ENCODE peak calls at places on chromosome 1, in ten cellular contexts. O is right cardiac atrium; M is RWPE1; S is SJSA1; Q is NCI-H345; K is CD4-positive, alpha-beta T cell; T is neural crest cell; B is HuH-7; C is left ventricle myocardium inferior; Z is cardiac muscle cell. X is an unnamed sample.

GRCh38 chr1:109444376-109444775 is 18.1 kb upstream of the PSMA5 start:
- DNase-seq in Z (no peak), C (no peak), O (no peak), B (no peak), M (no peak), T (no peak), Q (no peak), S (no peak), K (no peak), X (no peak)

GRCh38 chr1:246454655-246455054 is 52.4 kb downstream of the SMYD3 start:
- DNase-seq in C (no peak), K (no peak), B (no peak), Z (no peak), T (no peak), Q (no peak), M (no peak), S (no peak), O (no peak), X (no peak)

GRCh38 chr1:22288593-22289241 is 145.8 kb upstream of the WNT4 start:
- DNase-seq in C (no peak), S (peak; percentile 10), K (no peak), O (no peak), Q (no peak), T (no peak), M (no peak), B (no peak), Z (no peak), X (no peak)

GRCh38 chr1:61090546-61090945 is 8.2 kb downstream of the NFIA start:
- DNase-seq in Q (no peak), B (no peak), S (no peak), M (no peak), Z (no peak), K (no peak), T (no peak), O (no peak), C (no peak), X (no peak)

GRCh38 chr1:62484824-62485468 is 48.1 kb downstream of the USP1 start:
- DNase-seq in M (no peak), B (no peak), K (no peak), O (no peak), C (no peak), Z (no peak), T (no peak), Q (no peak), S (no peak), X (no peak)

GRCh38 chr1:225653463-225654276 is 747 bp upstream of the ENAH start:
- DNase-seq in B (peak; percentile 68), M (peak; percentile 51), Q (peak; percentile 64), C (peak; percentile 66), O (peak; percentile 91), T (peak; percentile 56), Z (peak; percentile 79), K (no peak), S (peak; percentile 81), X (no peak)

GRCh38 chr1:103180660-103181059 is 72.3 kb upstream of the COL11A1 start:
- DNase-seq in B (no peak), Z (peak; percentile 22), T (no peak), Q (no peak), O (no peak), K (no peak), C (no peak), S (peak; percentile 87), M (no peak), X (no peak)

GRCh38 chr1:33634806-33635205 is 162.4 kb downstream of the ZSCAN20 start:
- DNase-seq in Z (peak; percentile 36), K (no peak), B (peak; percentile 34), T (peak; percentile 50), Q (peak; percentile 1), M (peak; percentile 39), S (peak; percentile 28), O (peak; percentile 72), C (peak; percentile 20), X (no peak)

GRCh38 chr1:214234635-214235025 is 46.3 kb upstream of the SMYD2 start:
- DNase-seq in M (no peak), Z (no peak), Q (peak; percentile 75), T (no peak), K (no peak), C (no peak), B (peak; percentile 8), O (no peak), S (no peak), X (no peak)

GRCh38 chr1:43349594-43350306 is 9.0 kb upstream of the CDC20 start:
- DNase-seq in O (no peak), S (peak; percentile 65), Q (no peak), B (no peak), T (no peak), Z (peak; percentile 37), M (no peak), K (no peak), C (no peak), X (no peak)